ENCODE peak calls at places on chromosomes 12 and 14, in eight cellular contexts. One of them, this sample, is unnamed.

GRCh38 chr14:22658951-22659350 is 14.8 kb upstream of the OR6J1 start:
- DNase-seq in psoas muscle: no peak
- DNase-seq in T-cell: no peak
- DNase-seq in adrenal gland: no peak
- DNase-seq in iPS-NIHi11: no peak
- DNase-seq in stimulated activated CD4-positive, alpha-beta T cell treated with anti-CD3 and anti-CD28 coated beads, Interleukin-1b, Interleukin-23, amount 100 ng/mL, for 24 hours: no peak
- DNase-seq in pancreas: no peak
- DNase-seq in neural crest cell: no peak
- DNase-seq in this sample: no peak

GRCh38 chr14:32430326-32430725 is 101.2 kb downstream of the AKAP6 start:
- DNase-seq in psoas muscle: no peak
- DNase-seq in T-cell: no peak
- DNase-seq in adrenal gland: no peak
- DNase-seq in iPS-NIHi11: no peak
- DNase-seq in stimulated activated CD4-positive, alpha-beta T cell treated with anti-CD3 and anti-CD28 coated beads, Interleukin-1b, Interleukin-23, amount 100 ng/mL, for 24 hours: no peak
- DNase-seq in pancreas: no peak
- DNase-seq in neural crest cell: no peak
- DNase-seq in this sample: no peak

GRCh38 chr12:10365716-10366433 is 24.0 kb downstream of the KLRK1 start:
- DNase-seq in psoas muscle: no peak
- DNase-seq in T-cell: no peak
- DNase-seq in adrenal gland: no peak
- DNase-seq in iPS-NIHi11: no peak
- DNase-seq in stimulated activated CD4-positive, alpha-beta T cell treated with anti-CD3 and anti-CD28 coated beads, Interleukin-1b, Interleukin-23, amount 100 ng/mL, for 24 hours: no peak
- DNase-seq in pancreas: no peak
- DNase-seq in neural crest cell: no peak
- DNase-seq in this sample: no peak

GRCh38 chr14:63343878-63344277 is 25.1 kb upstream of the GPHB5 start:
- DNase-seq in psoas muscle: no peak
- DNase-seq in T-cell: no peak
- DNase-seq in adrenal gland: no peak
- DNase-seq in iPS-NIHi11: no peak
- DNase-seq in stimulated activated CD4-positive, alpha-beta T cell treated with anti-CD3 and anti-CD28 coated beads, Interleukin-1b, Interleukin-23, amount 100 ng/mL, for 24 hours: no peak
- DNase-seq in pancreas: no peak
- DNase-seq in neural crest cell: no peak
- DNase-seq in this sample: no peak

GRCh38 chr12:123519151-123520001 is 14.1 kb downstream of the RILPL1 start:
- DNase-seq in psoas muscle: peak; percentile 88
- DNase-seq in T-cell: no peak
- DNase-seq in adrenal gland: peak; percentile 81
- DNase-seq in iPS-NIHi11: peak; percentile 44
- DNase-seq in stimulated activated CD4-positive, alpha-beta T cell treated with anti-CD3 and anti-CD28 coated beads, Interleukin-1b, Interleukin-23, amount 100 ng/mL, for 24 hours: no peak
- DNase-seq in pancreas: peak; percentile 45
- DNase-seq in neural crest cell: no peak
- DNase-seq in this sample: no peak

GRCh38 chr14:25904446-25904845 is 693.4 kb downstream of the NOVA1 start:
- DNase-seq in psoas muscle: no peak
- DNase-seq in T-cell: no peak
- DNase-seq in adrenal gland: no peak
- DNase-seq in iPS-NIHi11: no peak
- DNase-seq in stimulated activated CD4-positive, alpha-beta T cell treated with anti-CD3 and anti-CD28 coated beads, Interleukin-1b, Interleukin-23, amount 100 ng/mL, for 24 hours: no peak
- DNase-seq in pancreas: no peak
- DNase-seq in neural crest cell: no peak
- DNase-seq in this sample: no peak

GRCh38 chr12:77615331-77615730 is 215.4 kb upstream of the NAV3 start:
- DNase-seq in psoas muscle: no peak
- DNase-seq in T-cell: no peak
- DNase-seq in adrenal gland: no peak
- DNase-seq in iPS-NIHi11: no peak
- DNase-seq in stimulated activated CD4-positive, alpha-beta T cell treated with anti-CD3 and anti-CD28 coated beads, Interleukin-1b, Interleukin-23, amount 100 ng/mL, for 24 hours: no peak
- DNase-seq in pancreas: no peak
- DNase-seq in neural crest cell: no peak
- DNase-seq in this sample: no peak

GRCh38 chr12:110370732-110371141 is 32.8 kb downstream of the ANAPC7 start:
- DNase-seq in psoas muscle: no peak
- DNase-seq in T-cell: no peak
- DNase-seq in adrenal gland: no peak
- DNase-seq in iPS-NIHi11: no peak
- DNase-seq in stimulated activated CD4-positive, alpha-beta T cell treated with anti-CD3 and anti-CD28 coated beads, Interleukin-1b, Interleukin-23, amount 100 ng/mL, for 24 hours: no peak
- DNase-seq in pancreas: no peak
- DNase-seq in neural crest cell: no peak
- DNase-seq in this sample: no peak

GRCh38 chr14:94380225-94381148 is 7.9 kb downstream of the SERPINA1 start:
- DNase-seq in psoas muscle: no peak
- DNase-seq in T-cell: no peak
- DNase-seq in adrenal gland: no peak
- DNase-seq in iPS-NIHi11: no peak
- DNase-seq in stimulated activated CD4-positive, alpha-beta T cell treated with anti-CD3 and anti-CD28 coated beads, Interleukin-1b, Interleukin-23, amount 100 ng/mL, for 24 hours: no peak
- DNase-seq in pancreas: no peak
- DNase-seq in neural crest cell: no peak
- DNase-seq in this sample: no peak

GRCh38 chr14:23094666-23095195 is at the start of gene ACIN1:
- DNase-seq in psoas muscle: no peak
- DNase-seq in T-cell: peak; percentile 60
- DNase-seq in adrenal gland: peak; percentile 69
- DNase-seq in iPS-NIHi11: no peak
- DNase-seq in stimulated activated CD4-positive, alpha-beta T cell treated with anti-CD3 and anti-CD28 coated beads, Interleukin-1b, Interleukin-23, amount 100 ng/mL, for 24 hours: peak; percentile 100
- DNase-seq in pancreas: peak; percentile 70
- DNase-seq in neural crest cell: peak; percentile 100
- DNase-seq in this sample: peak; percentile 77

This sample was measured in nephron progenitor cell.